ENCODE peak calls at places on chromosomes 5 and 9, in five cellular contexts. E is C1 segment of cervical spinal cord, X is coronary artery, Y is spleen, Q is activated T-helper 1 cell treated with Interleukin-2 at 50 U/mL for 16 hours. F is an unnamed sample.
A peak's percentile ranks its signal among the peaks of the same experiment; 100 is the strongest.

GRCh38 chr5:98933446-98934072 is 4.8 kb upstream of the CHD1 start:
- DNase-seq in E (no peak), X (no peak), Y (no peak), Q (no peak), F (no peak)

GRCh38 chr9:133569109-133569785 is 34.7 kb downstream of the ADAMTSL2 start:
- DNase-seq in E (peak; percentile 46), X (no peak), Y (no peak), Q (no peak), F (no peak)

GRCh38 chr5:24068507-24068906 is 561.1 kb downstream of the PRDM9 start:
- DNase-seq in E (no peak), X (no peak), Y (no peak), Q (no peak), F (no peak)

GRCh38 chr5:136655429-136655828 is 290.1 kb upstream of the TRPC7 start:
- DNase-seq in E (no peak), X (no peak), Y (no peak), Q (no peak), F (no peak)

GRCh38 chr5:179251276-179251969 is 93.8 kb downstream of the ADAMTS2 start:
- DNase-seq in E (no peak), X (peak; percentile 53), Y (peak; percentile 37), Q (no peak), F (no peak)

GRCh38 chr9:35452481-35452880 is 37.4 kb upstream of the RUSC2 start:
- DNase-seq in E (no peak), X (no peak), Y (no peak), Q (no peak), F (no peak)

GRCh38 chr9:136321561-136321960 is 5.8 kb upstream of the GPSM1 start:
- DNase-seq in E (no peak), X (no peak), Y (no peak), Q (no peak), F (no peak)

GRCh38 chr9:129989740-129990139 is 53.2 kb downstream of the FNBP1 start:
- DNase-seq in E (no peak), X (no peak), Y (no peak), Q (no peak), F (no peak)

GRCh38 chr5:177612215-177612673 is 12.3 kb downstream of the B4GALT7 start:
- DNase-seq in E (no peak), X (peak; percentile 69), Y (no peak), Q (no peak), F (no peak)

GRCh38 chr9:137960496-137960895 is 82.9 kb downstream of the CACNA1B start:
- DNase-seq in E (no peak), X (no peak), Y (no peak), Q (no peak), F (peak; percentile 52)

GRCh38 chr5:41747291-41747690 is 122.9 kb downstream of the OXCT1 start:
- DNase-seq in E (no peak), X (no peak), Y (no peak), Q (no peak), F (peak; percentile 4)

GRCh38 chr5:171450423-171451246 is 31.2 kb downstream of the FGF18 start:
- DNase-seq in E (no peak), X (no peak), Y (no peak), Q (no peak), F (peak; percentile 56)

GRCh38 chr9:136245194-136246150 is at the start of gene QSOX2:
- DNase-seq in E (peak; percentile 85), X (peak; percentile 84), Y (peak; percentile 94), Q (peak; percentile 80), F (peak; percentile 85)

GRCh38 chr5:98503582-98503981 is 269.9 kb upstream of the RGMB start:
- DNase-seq in E (no peak), X (no peak), Y (no peak), Q (no peak), F (no peak)

GRCh38 chr9:108475813-108476212 is 380.0 kb downstream of the ACTL7B start:
- DNase-seq in E (no peak), X (no peak), Y (no peak), Q (no peak), F (no peak)

GRCh38 chr5:31982661-31983060 is 191.5 kb downstream of the GOLPH3 start:
- DNase-seq in E (no peak), X (no peak), Y (no peak), Q (no peak), F (no peak)

GRCh38 chr5:175697846-175698245 is 40.0 kb downstream of the HRH2 start:
- DNase-seq in E (no peak), X (no peak), Y (peak; percentile 65), Q (no peak), F (no peak)

GRCh38 chr9:97632406-97632991 is 669 bp downstream of the TSTD2 start:
- DNase-seq in E (no peak), X (peak; percentile 79), Y (peak; percentile 86), Q (no peak), F (peak; percentile 47)

GRCh38 chr5:166845044-166845443 is 1446.4 kb upstream of the WWC1 start:
- DNase-seq in E (no peak), X (no peak), Y (no peak), Q (no peak), F (peak; percentile 41)

GRCh38 chr9:92071634-92072033 is 43.6 kb downstream of the SPTLC1 start:
- DNase-seq in E (no peak), X (no peak), Y (no peak), Q (no peak), F (no peak)